ENCODE peak calls at places on chromosomes 1 and 21, in seven cellular contexts. K, C, X, G, V, M and B are unnamed samples.

GRCh38 chr1:210251680-210252490 is 19.3 kb downstream of the SERTAD4 start:
- DNase-seq in K (no peak), C (no peak), X (peak; percentile 57), G (peak; percentile 43), V (no peak), M (no peak), B (no peak)

GRCh38 chr1:227780101-227781044 is 35.1 kb upstream of the PRSS38 start:
- DNase-seq in K (no peak), C (no peak), X (peak; percentile 22), G (peak; percentile 22), V (no peak), M (peak; percentile 24), B (no peak)

GRCh38 chr1:168520052-168520751 is 23.6 kb downstream of the XCL2 start:
- DNase-seq in K (no peak), C (no peak), X (peak; percentile 40), G (no peak), V (no peak), M (no peak), B (no peak)

GRCh38 chr1:84985365-84985764 is 11.5 kb downstream of the MCOLN2 start:
- DNase-seq in K (no peak), C (no peak), X (no peak), G (no peak), V (no peak), M (no peak), B (no peak)

GRCh38 chr1:192861860-192862259 is 53.0 kb downstream of the RGS2 start:
- DNase-seq in K (no peak), C (no peak), X (no peak), G (no peak), V (no peak), M (no peak), B (no peak)

GRCh38 chr1:117678246-117678977 is 72.6 kb downstream of the TENT5C start:
- DNase-seq in K (no peak), C (no peak), X (no peak), G (peak; percentile 66), V (no peak), M (peak; percentile 46), B (no peak)

GRCh38 chr1:151839457-151840409 is at the start of gene C2CD4D:
- DNase-seq in K (no peak), C (peak; percentile 58), X (peak; percentile 92), G (peak; percentile 76), V (peak; percentile 9), M (peak; percentile 31), B (no peak)

GRCh38 chr1:57471995-57472394 is 48.1 kb upstream of the DAB1 start:
- DNase-seq in K (no peak), C (no peak), X (no peak), G (no peak), V (no peak), M (no peak), B (no peak)

GRCh38 chr1:237913345-237913744 is 22.6 kb upstream of the ZP4 start:
- DNase-seq in K (no peak), C (no peak), X (no peak), G (no peak), V (no peak), M (no peak), B (no peak)

GRCh38 chr21:42673633-42674328 is 20.4 kb downstream of the PDE9A start:
- DNase-seq in K (no peak), C (no peak), X (no peak), G (no peak), V (no peak), M (no peak), B (no peak)

GRCh38 chr1:16181887-16182719 is 26.2 kb upstream of the EPHA2 start:
- DNase-seq in K (peak; percentile 48), C (no peak), X (peak; percentile 93), G (peak; percentile 86), V (no peak), M (peak; percentile 88), B (peak; percentile 96)

GRCh38 chr1:234089396-234089795 is 184.9 kb downstream of the SLC35F3 start:
- DNase-seq in K (no peak), C (no peak), X (peak; percentile 61), G (no peak), V (no peak), M (no peak), B (no peak)

GRCh38 chr1:162150112-162150511 is 80.6 kb downstream of the NOS1AP start:
- DNase-seq in K (no peak), C (no peak), X (no peak), G (no peak), V (no peak), M (no peak), B (no peak)

GRCh38 chr1:208054485-208054884 is 143.6 kb upstream of the CD34 start:
- DNase-seq in K (no peak), C (no peak), X (no peak), G (no peak), V (no peak), M (no peak), B (no peak)

GRCh38 chr1:3889952-3890351 is 10.1 kb downstream of the C1orf174 start:
- DNase-seq in K (no peak), C (no peak), X (no peak), G (no peak), V (no peak), M (no peak), B (no peak)

GRCh38 chr1:167146903-167147539 is 53.1 kb downstream of the STYXL2 start:
- DNase-seq in K (no peak), C (no peak), X (no peak), G (no peak), V (no peak), M (no peak), B (no peak)

GRCh38 chr1:46037597-46037936 is 94.9 kb downstream of the PIK3R3 start:
- DNase-seq in K (no peak), C (no peak), X (no peak), G (no peak), V (no peak), M (no peak), B (no peak)
- H3K4me1 ChIP-seq in K (no peaks in the 10 kb centered on the region), C (no peaks in the 10 kb centered on the region), X (no peaks in the 10 kb centered on the region), G (peaks cover 43% of the 10 kb centered on the region), V (peaks cover 17% of the 10 kb centered on the region), M (peaks cover 29% of the 10 kb centered on the region), B (no peaks in the 10 kb centered on the region)

DNA sequence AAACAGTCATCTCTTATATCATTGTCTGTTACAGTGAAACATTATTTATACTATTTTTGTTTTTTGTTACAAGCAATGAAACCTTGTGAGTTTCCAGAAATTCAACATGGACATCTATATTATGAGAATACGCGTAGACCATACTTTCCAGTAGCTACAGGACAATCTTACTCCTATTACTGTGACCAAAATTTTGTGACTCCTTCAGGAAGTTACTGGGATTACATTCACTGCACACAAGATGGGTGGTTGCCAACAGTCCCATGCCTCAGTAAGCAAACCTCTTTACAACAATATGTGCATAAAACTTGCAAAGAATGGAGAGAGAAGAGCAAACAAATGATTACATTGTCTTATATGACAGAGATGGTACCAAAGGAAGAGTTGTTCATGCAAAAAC is 22.4 kb downstream of the CFHR4 start:
- DNase-seq in K (no peak), C (no peak), X (no peak), G (no peak), V (no peak), M (no peak), B (no peak)
- TF ChIP-seq CTCF in K (no peak), C (no peak), X (peak; percentile 34), G (no peak), V (no peak), M (no peak), B (no peak)

GRCh38 chr1:216691710-216692109 is 31.5 kb downstream of the ESRRG start:
- DNase-seq in K (no peak), C (no peak), X (no peak), G (no peak), V (no peak), M (no peak), B (no peak)

GRCh38 chr1:216688127-216688657 is 35.0 kb downstream of the ESRRG start:
- DNase-seq in K (no peak), C (no peak), X (no peak), G (no peak), V (no peak), M (no peak), B (no peak)

GRCh38 chr1:216690593-216690992 is 32.6 kb downstream of the ESRRG start:
- DNase-seq in K (no peak), C (no peak), X (no peak), G (no peak), V (no peak), M (no peak), B (no peak)

GRCh38 chr1:216682694-216683243 is 40.5 kb downstream of the ESRRG start:
- DNase-seq in K (no peak), C (no peak), X (no peak), G (no peak), V (no peak), M (no peak), B (no peak)

DNA sequence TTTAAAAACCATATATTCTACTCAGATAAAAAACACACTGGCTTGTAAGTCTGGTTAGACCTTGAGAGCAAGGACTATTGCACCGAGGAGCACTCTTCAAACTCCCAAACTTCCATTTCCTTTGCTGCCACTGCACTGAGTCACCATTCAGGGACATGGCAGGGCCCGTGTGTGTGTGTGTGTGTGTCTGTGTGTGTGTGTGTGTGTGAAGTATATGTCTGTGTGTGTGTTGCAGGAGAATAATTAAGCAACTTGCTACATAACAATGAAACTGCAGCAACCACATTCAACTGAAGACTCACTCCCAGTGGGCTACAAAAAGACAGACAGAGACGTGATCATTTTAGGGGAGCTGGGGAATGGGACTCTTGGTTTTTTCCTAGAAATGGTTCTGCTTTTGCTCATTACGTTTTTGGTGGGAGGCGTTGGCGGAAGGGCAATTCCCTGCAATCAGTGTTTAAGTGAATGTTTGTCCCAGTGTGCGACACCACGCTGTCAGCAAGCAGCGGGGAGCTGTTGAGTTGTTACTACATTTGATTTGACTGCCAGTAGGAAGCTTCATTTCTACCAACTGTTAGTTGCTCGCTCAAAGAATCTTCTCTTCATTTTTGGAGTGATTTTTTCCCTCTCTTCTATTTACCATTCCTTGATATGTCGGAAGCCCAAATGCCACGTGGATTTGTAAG is 36.2 kb downstream of the ESRRG start:
- DNase-seq in K (no peak), C (no peak), X (peak; percentile 41), G (no peak), V (no peak), M (no peak), B (no peak)
- H3K4me1 ChIP-seq in K (no peaks in the 10 kb centered on the region), C (no peaks in the 10 kb centered on the region), X (peaks cover 3% of the 10 kb centered on the region), G (no peaks in the 10 kb centered on the region), V (no peaks in the 10 kb centered on the region), M (no peaks in the 10 kb centered on the region), B (no peaks in the 10 kb centered on the region)

GRCh38 chr1:105386489-105386888 is 1636.8 kb downstream of the AMY1C start:
- DNase-seq in K (no peak), C (no peak), X (no peak), G (no peak), V (no peak), M (peak; percentile 11), B (no peak)
- TF ChIP-seq CTCF in K (no peak), C (no peak), X (no peak), G (no peak), V (no peak), M (no peak), B (no peak)

DNA sequence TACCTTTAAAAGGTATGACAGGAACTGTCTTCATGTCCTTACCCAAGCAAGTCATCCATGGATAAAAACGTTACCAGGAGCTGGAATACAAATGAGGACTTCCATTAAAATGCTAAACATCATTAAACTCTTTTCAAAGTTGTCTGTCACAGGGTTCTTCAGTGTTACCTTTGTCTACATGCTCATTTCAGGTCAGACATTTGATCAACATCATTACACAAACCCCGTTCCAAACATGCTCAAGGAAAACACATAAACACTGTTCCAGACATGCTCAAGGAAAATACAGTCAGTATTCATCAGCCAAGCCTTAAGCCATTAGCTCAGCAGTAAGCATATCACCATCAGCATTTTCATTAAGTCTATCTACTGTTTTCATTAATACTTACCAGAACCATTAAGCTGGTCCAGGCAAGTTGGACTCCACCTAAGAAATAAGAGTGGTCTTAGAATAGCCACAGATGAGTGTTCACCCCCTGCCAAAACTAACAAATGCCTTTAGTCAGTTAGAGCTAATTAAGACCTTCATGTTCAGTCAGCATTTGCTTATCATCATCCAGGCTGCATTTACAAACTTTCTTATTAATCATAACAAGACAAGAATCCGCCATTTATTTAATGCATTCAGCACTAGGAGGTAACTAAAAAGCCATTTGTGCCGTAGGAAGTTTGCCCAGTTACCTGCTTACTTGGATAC is 2.2 kb downstream of the GAS5 start:
- DNase-seq in K (no peak), C (no peak), X (no peak), G (no peak), V (no peak), M (no peak), B (no peak)
- H3K4me1 ChIP-seq in K (peaks cover 4% of the 10 kb centered on the region), C (peaks cover 50% of the 10 kb centered on the region), X (no peaks in the 10 kb centered on the region), G (peaks cover 60% of the 10 kb centered on the region), V (peaks cover 11% of the 10 kb centered on the region), M (peaks cover 8% of the 10 kb centered on the region), B (no peaks in the 10 kb centered on the region)